ENCODE peak calls at places on chromosome 3, in four cellular contexts. Z is HepG2; X is activated naive CD8-positive, alpha-beta T cell treated with anti-CD3 and anti-CD28 coated beads, Interleukin-2, amount 10 ng/mL, durations not matched to agents 7 days and 5 days; O is lower lobe of right lung. K is an unnamed sample.
A peak's percentile ranks its signal among the peaks of the same experiment; 100 is the strongest.

GRCh38 chr3:194749631-194750271 is 64.1 kb downstream of the FAM43A start:
- ATAC-seq in Z (peak; percentile 89), X (no peak), O (peak; percentile 21), K (no peak)

GRCh38 chr3:171192176-171192854 is 165.8 kb upstream of the SLC2A2 start:
- ATAC-seq in Z (no peak), X (no peak), O (no peak), K (peak; percentile 63)

GRCh38 chr3:66036586-66037061 is 2.1 kb downstream of the MAGI1 start:
- ATAC-seq in Z (no peak), X (no peak), O (peak; percentile 18), K (no peak)

GRCh38 chr3:63809607-63810006 is 9.5 kb upstream of the C3orf49 start:
- ATAC-seq in Z (peak; percentile 98), X (no peak), O (no peak), K (no peak)

GRCh38 chr3:72177075-72178050 is 392.4 kb upstream of the PROK2 start:
- ATAC-seq in Z (no peak), X (peak; percentile 33), O (peak; percentile 79), K (peak; percentile 15)

GRCh38 chr3:184745526-184745925 is 33.7 kb upstream of the MAGEF1 start:
- ATAC-seq in Z (no peak), X (no peak), O (no peak), K (no peak)

GRCh38 chr3:133915685-133916639 is 20.3 kb upstream of the RAB6B start:
- ATAC-seq in Z (no peak), X (no peak), O (no peak), K (no peak)

GRCh38 chr3:12766541-12766940 is 7.5 kb upstream of the TMEM40 start:
- ATAC-seq in Z (peak; percentile 84), X (no peak), O (no peak), K (no peak)

GRCh38 chr3:144341461-144341860 is 369.8 kb downstream of the DIPK2A start:
- ATAC-seq in Z (no peak), X (no peak), O (no peak), K (no peak)

GRCh38 chr3:14448756-14449728 is 46.6 kb downstream of the SLC6A6 start:
- ATAC-seq in Z (no peak), X (no peak), O (no peak), K (no peak)

GRCh38 chr3:46284981-46285683 is 42.9 kb downstream of the CCR3 start:
- ATAC-seq in Z (no peak), X (peak; percentile 37), O (peak; percentile 56), K (no peak)

GRCh38 chr3:182889948-182890629 is 90.2 kb downstream of the DCUN1D1 start:
- ATAC-seq in Z (no peak), X (no peak), O (peak; percentile 94), K (no peak)

GRCh38 chr3:155239960-155240359 is 53.5 kb downstream of the STRIT1 start:
- ATAC-seq in Z (no peak), X (no peak), O (no peak), K (no peak)

GRCh38 chr3:115836944-115837343 is 213.6 kb downstream of the GAP43 start:
- ATAC-seq in Z (no peak), X (no peak), O (no peak), K (no peak)

GRCh38 chr3:12353796-12354505 is 65.1 kb downstream of the PPARG start:
- ATAC-seq in Z (no peak), X (no peak), O (no peak), K (peak; percentile 47)

GRCh38 chr3:161163297-161163696 is 57.8 kb upstream of the NMD3 start:
- ATAC-seq in Z (peak; percentile 22), X (no peak), O (no peak), K (peak; percentile 49)

GRCh38 chr3:100042577-100042981 is 71.7 kb downstream of the FILIP1L start:
- ATAC-seq in Z (no peak), X (no peak), O (no peak), K (no peak)

GRCh38 chr3:29747991-29748390 is 467.1 kb downstream of the RBMS3 start:
- ATAC-seq in Z (no peak), X (no peak), O (no peak), K (no peak)

GRCh38 chr3:183018416-183019192 is 38.3 kb upstream of the DCUN1D1 start:
- ATAC-seq in Z (no peak), X (peak; percentile 73), O (no peak), K (no peak)

GRCh38 chr3:132344666-132345280 is 27.6 kb downstream of the ACP3 start:
- ATAC-seq in Z (no peak), X (no peak), O (no peak), K (peak; percentile 74)

GRCh38 chr3:33355611-33356010 is 78.4 kb downstream of the FBXL2 start:
- ATAC-seq in Z (peak; percentile 38), X (no peak), O (peak; percentile 68), K (no peak)

GRCh38 chr3:183810643-183811594 is 14.5 kb downstream of the MAP6D1 start:
- ATAC-seq in Z (no peak), X (no peak), O (no peak), K (no peak)

GRCh38 chr3:102200560-102200959 is 234.3 kb upstream of the ZPLD1 start:
- ATAC-seq in Z (no peak), X (no peak), O (no peak), K (no peak)

GRCh38 chr3:11956781-11957180 is 47.4 kb upstream of the SYN2 start:
- ATAC-seq in Z (no peak), X (no peak), O (no peak), K (no peak)

GRCh38 chr3:2948882-2949281 is 161.3 kb downstream of the IL5RA start:
- ATAC-seq in Z (no peak), X (no peak), O (no peak), K (no peak)